ENCODE peak calls at places on chromosomes 12 and 14, in eight cellular contexts. One of them, this sample, is unnamed.

GRCh38 chr14:102822311-102822863 is 45.1 kb downstream of the TRAF3 start:
- DNase-seq in thyroid gland: no peak
- DNase-seq in A549: no peak
- DNase-seq in ovary: no peak
- DNase-seq in spleen: no peak
- DNase-seq in stomach: no peak
- DNase-seq in Peyer's patch: no peak
- DNase-seq in body of pancreas: no peak
- DNase-seq in this sample: no peak

GRCh38 chr12:120764766-120765165 is 39.1 kb downstream of the ACADS start:
- DNase-seq in thyroid gland: no peak
- DNase-seq in A549: no peak
- DNase-seq in ovary: no peak
- DNase-seq in spleen: no peak
- DNase-seq in stomach: no peak
- DNase-seq in Peyer's patch: no peak
- DNase-seq in body of pancreas: no peak
- DNase-seq in this sample: no peak

GRCh38 chr12:18981732-18982131 is 147.8 kb upstream of the PLEKHA5 start:
- DNase-seq in thyroid gland: no peak
- DNase-seq in A549: no peak
- DNase-seq in ovary: no peak
- DNase-seq in spleen: no peak
- DNase-seq in stomach: no peak
- DNase-seq in Peyer's patch: no peak
- DNase-seq in body of pancreas: no peak
- DNase-seq in this sample: no peak

GRCh38 chr12:26117321-26117720 is 7.5 kb downstream of the BHLHE41 start:
- DNase-seq in thyroid gland: no peak
- DNase-seq in A549: no peak
- DNase-seq in ovary: no peak
- DNase-seq in spleen: no peak
- DNase-seq in stomach: no peak
- DNase-seq in Peyer's patch: no peak
- DNase-seq in body of pancreas: no peak
- DNase-seq in this sample: no peak

GRCh38 chr14:54672688-54673087 is 105.8 kb downstream of the SAMD4A start:
- DNase-seq in thyroid gland: no peak
- DNase-seq in A549: no peak
- DNase-seq in ovary: no peak
- DNase-seq in spleen: no peak
- DNase-seq in stomach: no peak
- DNase-seq in Peyer's patch: no peak
- DNase-seq in body of pancreas: no peak
- DNase-seq in this sample: no peak

GRCh38 chr14:61652526-61653262 is 42.6 kb upstream of the HIF1A start:
- DNase-seq in thyroid gland: no peak
- DNase-seq in A549: no peak
- DNase-seq in ovary: no peak
- DNase-seq in spleen: no peak
- DNase-seq in stomach: no peak
- DNase-seq in Peyer's patch: no peak
- DNase-seq in body of pancreas: no peak
- DNase-seq in this sample: no peak

GRCh38 chr14:88791252-88791621 is 1.5 kb downstream of the EML5 start:
- DNase-seq in thyroid gland: no peak
- DNase-seq in A549: no peak
- DNase-seq in ovary: no peak
- DNase-seq in spleen: no peak
- DNase-seq in stomach: no peak
- DNase-seq in Peyer's patch: no peak
- DNase-seq in body of pancreas: no peak
- DNase-seq in this sample: no peak

GRCh38 chr12:51695241-51696010 is 104.4 kb downstream of the SCN8A start:
- DNase-seq in thyroid gland: no peak
- DNase-seq in A549: no peak
- DNase-seq in ovary: no peak
- DNase-seq in spleen: no peak
- DNase-seq in stomach: no peak
- DNase-seq in Peyer's patch: no peak
- DNase-seq in body of pancreas: no peak
- DNase-seq in this sample: no peak

GRCh38 chr14:92693998-92694780 is 54.2 kb downstream of the LGMN start:
- DNase-seq in thyroid gland: peak
- DNase-seq in A549: peak
- DNase-seq in ovary: no peak
- DNase-seq in spleen: peak
- DNase-seq in stomach: no peak
- DNase-seq in Peyer's patch: no peak
- DNase-seq in body of pancreas: no peak
- DNase-seq in this sample: no peak

GRCh38 chr12:47216150-47216677 is 136.5 kb upstream of the AMIGO2 start:
- DNase-seq in thyroid gland: no peak
- DNase-seq in A549: no peak
- DNase-seq in ovary: no peak
- DNase-seq in spleen: peak
- DNase-seq in stomach: no peak
- DNase-seq in Peyer's patch: peak
- DNase-seq in body of pancreas: no peak
- DNase-seq in this sample: no peak
- TF ChIP-seq POLR2A in thyroid gland: no peak
- TF ChIP-seq POLR2A in A549: no peak
- TF ChIP-seq POLR2A in ovary: no peak
- TF ChIP-seq POLR2A in spleen: no peak
- TF ChIP-seq POLR2A in stomach: no peak
- TF ChIP-seq POLR2A in Peyer's patch: no peak
- TF ChIP-seq POLR2A in body of pancreas: no peak
- TF ChIP-seq POLR2A in this sample: no peak

GRCh38 chr12:123532021-123532420 is 1.5 kb downstream of the RILPL1 start:
- DNase-seq in thyroid gland: no peak
- DNase-seq in A549: no peak
- DNase-seq in ovary: no peak
- DNase-seq in spleen: no peak
- DNase-seq in stomach: no peak
- DNase-seq in Peyer's patch: peak
- DNase-seq in body of pancreas: peak
- DNase-seq in this sample: no peak
- H3K4me3 ChIP-seq in thyroid gland: peak
- H3K4me3 ChIP-seq in A549: peak
- H3K4me3 ChIP-seq in ovary: no peak
- H3K4me3 ChIP-seq in spleen: peak
- H3K4me3 ChIP-seq in stomach: peak
- H3K4me3 ChIP-seq in Peyer's patch: no peak
- H3K4me3 ChIP-seq in body of pancreas: no peak
- H3K4me3 ChIP-seq in this sample: no peak

GRCh38 chr14:100281286-100282082 is 24.8 kb downstream of the SLC25A29 start:
- DNase-seq in thyroid gland: peak
- DNase-seq in A549: no peak
- DNase-seq in ovary: no peak
- DNase-seq in spleen: no peak
- DNase-seq in stomach: peak
- DNase-seq in Peyer's patch: peak
- DNase-seq in body of pancreas: no peak
- DNase-seq in this sample: peak

GRCh38 chr14:100279563-100279962 is 26.7 kb downstream of the SLC25A29 start:
- DNase-seq in thyroid gland: peak
- DNase-seq in A549: no peak
- DNase-seq in ovary: no peak
- DNase-seq in spleen: no peak
- DNase-seq in stomach: no peak
- DNase-seq in Peyer's patch: peak
- DNase-seq in body of pancreas: no peak
- DNase-seq in this sample: peak

GRCh38 chr14:100279133-100279532 is 27.1 kb downstream of the SLC25A29 start:
- DNase-seq in thyroid gland: no peak
- DNase-seq in A549: no peak
- DNase-seq in ovary: no peak
- DNase-seq in spleen: no peak
- DNase-seq in stomach: no peak
- DNase-seq in Peyer's patch: no peak
- DNase-seq in body of pancreas: no peak
- DNase-seq in this sample: no peak

GRCh38 chr14:100282083-100282350 is 24.2 kb downstream of the SLC25A29 start:
- DNase-seq in thyroid gland: no peak
- DNase-seq in A549: no peak
- DNase-seq in ovary: no peak
- DNase-seq in spleen: no peak
- DNase-seq in stomach: no peak
- DNase-seq in Peyer's patch: no peak
- DNase-seq in body of pancreas: no peak
- DNase-seq in this sample: no peak

DNA sequence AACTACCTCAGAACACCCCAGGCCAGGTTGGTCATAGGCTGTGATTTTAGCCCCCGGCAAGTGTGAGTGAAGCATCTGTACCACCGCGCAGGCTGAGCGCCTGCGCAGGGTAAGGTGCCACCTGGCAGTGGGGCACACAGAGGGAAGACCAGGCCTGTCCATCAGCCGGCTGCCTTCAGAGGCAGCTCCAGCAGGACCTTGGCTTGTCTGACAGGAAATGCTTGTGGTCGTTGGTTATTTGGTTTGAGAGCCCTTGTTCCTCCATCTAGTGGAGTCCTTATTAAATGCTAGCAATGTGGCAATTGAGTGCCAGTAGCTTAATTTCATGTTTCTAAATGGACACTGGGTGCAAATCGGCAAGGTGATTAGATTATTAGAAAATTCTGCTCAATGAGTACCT is 27.5 kb downstream of the SLC25A29 start:
- DNase-seq in thyroid gland: peak
- DNase-seq in A549: no peak
- DNase-seq in ovary: no peak
- DNase-seq in spleen: no peak
- DNase-seq in stomach: no peak
- DNase-seq in Peyer's patch: peak
- DNase-seq in body of pancreas: no peak
- DNase-seq in this sample: peak
- TF ChIP-seq CTCF in thyroid gland: peak
- TF ChIP-seq CTCF in A549: no peak
- TF ChIP-seq CTCF in ovary: no peak
- TF ChIP-seq CTCF in spleen: peak
- TF ChIP-seq CTCF in stomach: no peak
- TF ChIP-seq CTCF in Peyer's patch: peak
- TF ChIP-seq CTCF in body of pancreas: no peak
- TF ChIP-seq CTCF in this sample: no peak

DNA sequence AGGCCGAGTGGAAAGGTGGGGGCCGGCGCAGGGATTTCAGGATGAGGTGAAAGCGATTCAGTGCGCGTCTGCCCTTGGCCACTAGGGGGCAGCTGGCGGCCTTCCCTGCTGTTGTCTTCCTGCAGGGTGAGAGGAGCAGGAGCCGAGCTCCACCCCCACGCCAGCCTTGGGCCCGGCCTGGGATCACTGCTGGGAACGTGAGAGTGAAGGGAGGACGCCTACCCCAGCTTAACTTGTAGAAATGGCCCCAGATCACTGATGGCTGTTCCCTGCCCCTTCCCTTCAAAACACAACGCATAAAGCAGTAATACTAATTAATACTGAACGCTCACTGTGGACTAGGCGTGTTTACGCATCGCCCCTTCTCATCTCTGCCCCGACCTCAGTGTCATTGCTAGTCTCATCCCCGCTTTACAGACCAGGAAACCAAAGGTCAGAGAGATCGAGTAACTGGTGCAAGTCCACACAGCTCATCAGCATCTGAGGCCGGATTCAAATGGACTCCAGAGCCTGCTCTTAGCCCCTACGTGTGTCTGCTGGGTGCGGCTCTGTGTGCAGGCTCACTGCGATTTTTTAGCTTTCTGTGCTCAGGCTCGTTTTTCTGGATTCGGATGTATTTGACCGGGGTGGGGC is 24.3 kb downstream of the MVK start:
- DNase-seq in thyroid gland: peak
- DNase-seq in A549: peak
- DNase-seq in ovary: peak
- DNase-seq in spleen: peak
- DNase-seq in stomach: peak
- DNase-seq in Peyer's patch: peak
- DNase-seq in body of pancreas: peak
- DNase-seq in this sample: peak
- TF ChIP-seq POLR2A in thyroid gland: no peak
- TF ChIP-seq POLR2A in A549: no peak
- TF ChIP-seq POLR2A in ovary: no peak
- TF ChIP-seq POLR2A in spleen: no peak
- TF ChIP-seq POLR2A in stomach: no peak
- TF ChIP-seq POLR2A in Peyer's patch: no peak
- TF ChIP-seq POLR2A in body of pancreas: no peak
- TF ChIP-seq POLR2A in this sample: no peak

GRCh38 chr14:50668008-50668851 is at the start of gene SAV1:
- DNase-seq in thyroid gland: peak
- DNase-seq in A549: peak
- DNase-seq in ovary: peak
- DNase-seq in spleen: peak
- DNase-seq in stomach: peak
- DNase-seq in Peyer's patch: peak
- DNase-seq in body of pancreas: peak
- DNase-seq in this sample: peak

GRCh38 chr14:50668852-50669194 is 717 bp upstream of the SAV1 start:
- DNase-seq in thyroid gland: no peak
- DNase-seq in A549: no peak
- DNase-seq in ovary: no peak
- DNase-seq in spleen: no peak
- DNase-seq in stomach: no peak
- DNase-seq in Peyer's patch: no peak
- DNase-seq in body of pancreas: no peak
- DNase-seq in this sample: no peak

GRCh38 chr14:50669441-50669986 is 1.4 kb upstream of the SAV1 start:
- DNase-seq in thyroid gland: no peak
- DNase-seq in A549: no peak
- DNase-seq in ovary: no peak
- DNase-seq in spleen: no peak
- DNase-seq in stomach: no peak
- DNase-seq in Peyer's patch: no peak
- DNase-seq in body of pancreas: no peak
- DNase-seq in this sample: no peak

GRCh38 chr14:50667491-50668007 is 557 bp downstream of the SAV1 start:
- DNase-seq in thyroid gland: peak
- DNase-seq in A549: no peak
- DNase-seq in ovary: peak
- DNase-seq in spleen: no peak
- DNase-seq in stomach: peak
- DNase-seq in Peyer's patch: peak
- DNase-seq in body of pancreas: peak
- DNase-seq in this sample: no peak

DNA sequence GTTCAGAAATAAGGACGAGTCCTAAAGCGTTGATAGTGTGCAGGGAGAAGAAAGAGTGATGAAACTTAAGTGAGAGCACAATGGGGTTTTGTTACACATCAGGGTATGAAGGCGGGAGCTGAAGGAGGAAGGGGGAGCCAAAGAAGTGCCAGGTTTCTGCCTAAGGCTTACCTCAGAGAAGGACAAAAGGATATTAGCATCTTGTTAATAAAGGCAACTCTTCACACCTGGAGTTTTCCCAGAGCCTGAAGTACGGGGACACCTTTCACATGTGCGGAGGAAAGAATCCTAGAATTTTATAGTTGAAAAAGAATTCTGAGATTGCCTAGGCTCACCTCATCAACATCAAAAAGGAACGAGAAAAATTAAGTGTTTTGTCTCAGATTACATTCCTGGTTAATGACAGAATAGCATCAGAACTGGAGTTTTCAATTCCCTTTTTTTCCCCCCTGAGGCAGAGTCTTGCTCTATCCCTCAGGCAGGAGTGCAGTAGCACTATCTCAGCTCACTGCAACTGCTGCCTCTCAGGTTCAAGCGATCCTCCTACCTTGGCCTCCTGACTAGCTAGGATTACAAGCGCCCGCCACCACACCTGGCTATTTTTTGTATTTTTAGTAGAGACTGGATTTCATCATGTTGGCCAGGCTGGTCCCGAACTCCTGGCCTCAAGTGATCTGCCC is 2.2 kb upstream of the SAV1 start:
- DNase-seq in thyroid gland: no peak
- DNase-seq in A549: no peak
- DNase-seq in ovary: no peak
- DNase-seq in spleen: no peak
- DNase-seq in stomach: no peak
- DNase-seq in Peyer's patch: no peak
- DNase-seq in body of pancreas: peak
- DNase-seq in this sample: no peak
- H3K4me3 ChIP-seq in thyroid gland: no peak
- H3K4me3 ChIP-seq in A549: no peak
- H3K4me3 ChIP-seq in ovary: no peak
- H3K4me3 ChIP-seq in spleen: no peak
- H3K4me3 ChIP-seq in stomach: no peak
- H3K4me3 ChIP-seq in Peyer's patch: no peak
- H3K4me3 ChIP-seq in body of pancreas: no peak
- H3K4me3 ChIP-seq in this sample: no peak

This sample was measured in lower leg skin.